ENCODE peak calls at places on chromosomes 3 and 15, in eight cellular contexts. V is stimulated activated naive CD4-positive, alpha-beta T cell treated with Interleukin-2 at 50 U/mL for 16 hours; S is NCI-H345; U is hypothalamus; B is H9; W is A549; H is posterior vena cava; O is PC-3. C is an unnamed sample.

GRCh38 chr3:134956395-134956794 is 161.3 kb downstream of the EPHB1 start:
- DNase-seq in V (no peak), S (no peak), U (no peak), B (no peak), W (no peak), H (no peak), O (no peak), C (no peak)

GRCh38 chr3:183764854-183765731 is 60.3 kb downstream of the MAP6D1 start:
- DNase-seq in V (no peak), S (no peak), U (no peak), B (no peak), W (no peak), H (no peak), O (peak; percentile 44), C (no peak)

GRCh38 chr3:49295489-49296058 is 18.5 kb upstream of the C3orf62 start:
- DNase-seq in V (no peak), S (peak; percentile 5), U (no peak), B (no peak), W (peak; percentile 13), H (no peak), O (peak; percentile 65), C (no peak)

GRCh38 chr3:109131276-109131675 is 5.2 kb upstream of the C3orf85 start:
- DNase-seq in V (no peak), S (no peak), U (no peak), B (no peak), W (no peak), H (no peak), O (no peak), C (no peak)

GRCh38 chr15:24878153-24878552 is 76.6 kb upstream of the SNRPN start:
- DNase-seq in V (no peak), S (no peak), U (peak; percentile 46), B (no peak), W (no peak), H (no peak), O (peak; percentile 36), C (peak; percentile 48)

GRCh38 chr15:57500979-57501576 is 90.6 kb upstream of the MYZAP start:
- DNase-seq in V (no peak), S (no peak), U (no peak), B (no peak), W (no peak), H (no peak), O (peak; percentile 18), C (no peak)

GRCh38 chr3:13262493-13263211 is 157.5 kb downstream of the NUP210 start:
- DNase-seq in V (no peak), S (no peak), U (no peak), B (no peak), W (no peak), H (no peak), O (peak; percentile 15), C (peak; percentile 41)

GRCh38 chr3:7392206-7392605 is 531.3 kb downstream of the GRM7 start:
- DNase-seq in V (no peak), S (no peak), U (no peak), B (no peak), W (no peak), H (no peak), O (no peak), C (no peak)

GRCh38 chr15:32994810-32995424 is 199.6 kb downstream of the FMN1 start:
- DNase-seq in V (no peak), S (peak; percentile 17), U (no peak), B (no peak), W (peak; percentile 13), H (no peak), O (peak; percentile 69), C (no peak)

GRCh38 chr15:61175024-61175423 is 54.1 kb downstream of the RORA start:
- DNase-seq in V (no peak), S (no peak), U (no peak), B (no peak), W (no peak), H (no peak), O (peak; percentile 10), C (no peak)

GRCh38 chr3:170037463-170038433 is at the start of gene GPR160:
- DNase-seq in V (peak; percentile 69), S (peak; percentile 73), U (peak; percentile 7), B (peak; percentile 94), W (peak; percentile 54), H (peak; percentile 95), O (peak; percentile 75), C (peak; percentile 91)

GRCh38 chr3:100833483-100833882 is 124.2 kb downstream of the TFG start:
- DNase-seq in V (no peak), S (peak; percentile 64), U (no peak), B (no peak), W (no peak), H (no peak), O (no peak), C (no peak)

GRCh38 chr15:42100021-42100800 is 5.8 kb upstream of the PLA2G4D start:
- DNase-seq in V (no peak), S (no peak), U (no peak), B (no peak), W (no peak), H (no peak), O (peak; percentile 86), C (no peak)

GRCh38 chr15:75203908-75204263 is 2.2 kb downstream of the C15orf39 start:
- DNase-seq in V (no peak), S (no peak), U (no peak), B (no peak), W (no peak), H (no peak), O (no peak), C (peak; percentile 42)

GRCh38 chr15:63915209-63915887 is 81.6 kb upstream of the HERC1 start:
- DNase-seq in V (no peak), S (peak; percentile 3), U (no peak), B (no peak), W (no peak), H (no peak), O (no peak), C (no peak)

GRCh38 chr15:38714309-38715072 is 149.9 kb upstream of the RASGRP1 start:
- DNase-seq in V (no peak), S (no peak), U (no peak), B (no peak), W (no peak), H (no peak), O (peak; percentile 41), C (no peak)

GRCh38 chr3:101903426-101903825 is 54.1 kb downstream of the NFKBIZ start:
- DNase-seq in V (no peak), S (no peak), U (no peak), B (no peak), W (no peak), H (no peak), O (peak; percentile 78), C (no peak)

GRCh38 chr15:68679161-68679560 is 100.4 kb downstream of the CORO2B start:
- DNase-seq in V (no peak), S (no peak), U (no peak), B (no peak), W (no peak), H (no peak), O (no peak), C (no peak)

GRCh38 chr3:186255703-186256331 is 106.2 kb downstream of the DGKG start:
- DNase-seq in V (no peak), S (no peak), U (no peak), B (peak; percentile 59), W (no peak), H (no peak), O (no peak), C (no peak)

C was measured in heart left ventricle.